ENCODE peak calls at places on chromosome 5, in seven cellular contexts. Y is cardiac fibroblast, A is PC-9, H is lower lobe of right lung, I is brain microvascular endothelial cell, Q is heart right ventricle, V is PC-3. L is an unnamed sample.

GRCh38 chr5:122311400-122311887 is 593 bp upstream of the SNCAIP start:
- DNase-seq in Y (peak), Q (no peak), I (no peak), V (no peak), H (no peak), A (no peak), L (no peak)

GRCh38 chr5:175824621-175825020 is 46.8 kb upstream of the CPLX2 start:
- DNase-seq in Q (no peak), I (no peak), V (no peak), A (no peak), H (no peak), Y (no peak), L (no peak)

GRCh38 chr5:6349387-6349786 is 29.0 kb downstream of the MED10 start:
- DNase-seq in Y (no peak), Q (no peak), V (peak), A (no peak), I (no peak), H (no peak), L (no peak)

GRCh38 chr5:148841519-148841918 is 15.1 kb downstream of the ADRB2 start:
- DNase-seq in H (no peak), V (peak), Y (no peak), I (no peak), A (no peak), Q (no peak), L (no peak)

GRCh38 chr5:137122075-137122474 is 377.1 kb downstream of the SPOCK1 start:
- DNase-seq in V (no peak), Y (peak), I (no peak), H (no peak), Q (no peak), A (no peak), L (no peak)

GRCh38 chr5:17222679-17223078 is 5.2 kb downstream of the BASP1 start:
- DNase-seq in V (no peak), Q (no peak), I (no peak), A (no peak), Y (peak), H (no peak), L (no peak)

GRCh38 chr5:158045696-158046095 is 186.8 kb upstream of the CLINT1 start:
- DNase-seq in A (no peak), I (no peak), V (no peak), H (no peak), Y (no peak), Q (no peak), L (no peak)

GRCh38 chr5:6631441-6631840 is 1.4 kb downstream of the NSUN2 start:
- DNase-seq in Q (no peak), H (no peak), V (peak), Y (peak), A (no peak), I (no peak), L (peak)

GRCh38 chr5:156934450-156935211 is 28.4 kb downstream of the TIMD4 start:
- DNase-seq in V (peak), I (no peak), Q (no peak), Y (no peak), A (no peak), H (no peak), L (peak)

GRCh38 chr5:110105692-110106091 is 416.0 kb downstream of the MAN2A1 start:
- DNase-seq in A (no peak), V (peak), Q (no peak), H (no peak), Y (peak), I (no peak), L (peak)

GRCh38 chr5:42874621-42875198 is 63.0 kb upstream of the SELENOP start:
- DNase-seq in H (no peak), Q (no peak), Y (no peak), A (no peak), V (no peak), I (no peak), L (no peak)

DNA sequence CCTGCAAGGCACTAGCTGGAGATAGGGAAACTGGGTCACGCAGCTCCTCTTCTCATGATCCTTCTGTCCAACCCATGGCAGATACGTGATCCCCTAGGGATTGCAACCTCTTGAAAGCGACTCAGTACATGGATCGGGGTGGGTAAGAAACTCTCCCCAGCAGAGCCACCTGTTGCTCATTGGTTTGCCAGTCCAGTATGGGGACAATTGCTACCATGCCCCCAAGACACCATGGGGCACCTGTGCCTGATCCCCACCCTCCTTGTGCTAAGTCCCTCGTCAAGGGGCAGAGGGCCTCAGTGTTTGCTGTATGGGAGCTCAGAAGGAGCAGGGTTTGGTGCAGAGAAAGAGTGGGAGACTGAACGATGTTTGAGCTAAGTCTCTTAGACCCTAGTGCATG is 500.9 kb downstream of the ENC1 start:
- DNase-seq in H (no peak), Q (no peak), I (no peak), Y (no peak), A (no peak), V (no peak), L (no peak)
- H3K4me3 ChIP-seq in H (no peak), Q (no peak), I (no peak), Y (no peak), A (no peak), V (no peak), L (no peak)

DNA sequence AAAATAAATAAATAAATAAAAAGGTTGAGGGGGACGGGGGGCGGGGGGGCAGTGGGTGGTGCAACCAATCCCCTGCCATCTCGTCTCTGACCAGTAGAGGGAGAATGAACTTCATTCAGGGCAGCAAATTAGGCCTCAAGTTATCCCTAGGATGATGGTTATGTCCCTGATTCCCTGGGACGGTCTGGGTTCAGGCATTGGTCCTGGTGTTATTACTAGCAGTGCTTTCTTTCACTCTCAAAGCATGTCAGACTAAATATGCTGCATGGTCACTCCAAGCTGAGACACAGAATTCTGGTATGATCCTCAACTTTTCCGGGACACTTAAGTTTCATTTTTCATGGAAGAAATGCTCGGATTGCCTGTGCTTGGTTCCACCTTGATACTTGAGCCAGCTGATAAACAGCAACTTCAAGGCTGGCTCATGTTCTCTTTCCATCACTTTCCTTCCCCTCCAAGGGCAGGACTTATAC is 59.4 kb downstream of the DAP start:
- DNase-seq in Y (peak), I (peak), Q (no peak), H (no peak), V (peak), A (no peak), L (no peak)
- TF ChIP-seq CTCF in Y (peak), I (peak), Q (peak), H (peak), V (peak), A (peak), L (peak)

GRCh38 chr5:167754501-167754941 is 536.9 kb upstream of the WWC1 start:
- DNase-seq in Q (no peak), I (no peak), V (peak), H (no peak), A (no peak), Y (peak), L (peak)
- H3K4me3 ChIP-seq in Q (no peak), I (no peak), V (no peak), H (no peak), A (no peak), Y (no peak), L (no peak)

DNA sequence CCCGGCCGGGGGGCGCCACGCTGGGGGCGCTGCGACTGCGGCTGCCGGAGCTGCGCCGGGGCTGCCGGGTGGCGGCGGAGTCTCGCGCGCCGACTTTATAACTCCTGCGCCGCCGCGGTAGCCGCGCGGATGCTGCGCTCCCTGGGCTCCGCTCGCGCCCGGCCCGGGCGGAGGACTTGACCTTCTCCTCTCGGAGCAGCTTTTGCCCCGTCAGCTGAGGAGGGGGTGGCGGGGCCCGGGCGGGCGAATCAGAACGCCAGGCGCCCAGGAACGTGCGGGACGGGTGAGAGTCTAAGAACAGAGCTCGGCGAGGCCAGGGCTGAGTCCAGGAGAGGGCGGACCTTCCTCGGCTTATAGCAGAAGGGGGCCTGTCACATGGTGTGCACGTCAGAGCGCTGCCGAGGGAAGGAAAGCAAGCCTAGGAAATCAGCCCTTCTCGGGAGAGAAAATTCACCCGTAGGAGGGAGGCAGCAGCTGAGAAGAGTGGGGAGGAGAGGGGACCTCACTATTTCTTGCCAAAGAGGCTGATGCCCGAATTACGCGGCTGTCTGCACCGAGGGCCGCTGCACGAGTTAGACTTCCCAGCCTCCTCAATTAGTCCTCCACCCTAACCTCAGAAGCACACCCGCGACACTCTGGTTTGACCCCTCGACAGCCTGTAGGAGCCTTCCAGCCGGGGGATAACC is at the start of gene FOXD1:
- DNase-seq in I (peak), Q (peak), H (peak), Y (peak), A (no peak), V (peak), L (peak)
- TF ChIP-seq CTCF in I (no peak), Q (no peak), H (no peak), Y (peak), A (no peak), V (no peak), L (no peak)

GRCh38 chr5:39420482-39421145 is 4.2 kb downstream of the DAB2 start:
- DNase-seq in Q (peak), Y (peak), V (peak), A (no peak), I (peak), H (peak), L (peak)

GRCh38 chr5:39424751-39425524 is at the start of gene DAB2:
- DNase-seq in Q (peak), A (peak), H (peak), I (peak), Y (peak), V (peak), L (peak)

GRCh38 chr5:39422036-39422606 is 2.7 kb downstream of the DAB2 start:
- DNase-seq in A (peak), I (no peak), H (no peak), Y (no peak), Q (no peak), V (peak), L (no peak)

GRCh38 chr5:39423331-39423751 is 1.4 kb downstream of the DAB2 start:
- DNase-seq in Q (peak), A (peak), H (no peak), Y (no peak), V (peak), I (no peak), L (no peak)

DNA sequence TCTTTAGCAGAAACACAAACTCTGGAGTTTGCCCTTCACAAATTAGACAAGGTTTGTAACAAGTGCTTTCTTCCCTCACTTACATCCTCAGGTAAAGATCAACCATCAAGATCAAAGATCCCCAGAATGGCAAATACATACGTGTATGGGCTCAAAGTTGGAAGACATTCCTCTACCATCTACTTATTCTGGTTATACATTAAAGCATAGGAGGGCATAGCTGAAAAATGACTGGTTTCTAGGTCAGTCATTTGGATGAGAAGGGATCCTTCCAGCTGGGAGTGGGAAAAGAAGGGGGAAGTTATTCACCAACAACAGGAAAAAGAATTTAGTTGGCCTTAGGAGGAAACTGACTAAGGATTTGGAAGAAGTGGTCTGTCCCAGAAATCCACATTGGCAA is 1.9 kb downstream of the DAB2 start:
- DNase-seq in A (no peak), Y (no peak), H (no peak), I (no peak), V (no peak), Q (no peak), L (no peak)
- H3K4me3 ChIP-seq in A (no peak), Y (peak), H (peak), I (peak), V (peak), Q (peak), L (peak)

DNA sequence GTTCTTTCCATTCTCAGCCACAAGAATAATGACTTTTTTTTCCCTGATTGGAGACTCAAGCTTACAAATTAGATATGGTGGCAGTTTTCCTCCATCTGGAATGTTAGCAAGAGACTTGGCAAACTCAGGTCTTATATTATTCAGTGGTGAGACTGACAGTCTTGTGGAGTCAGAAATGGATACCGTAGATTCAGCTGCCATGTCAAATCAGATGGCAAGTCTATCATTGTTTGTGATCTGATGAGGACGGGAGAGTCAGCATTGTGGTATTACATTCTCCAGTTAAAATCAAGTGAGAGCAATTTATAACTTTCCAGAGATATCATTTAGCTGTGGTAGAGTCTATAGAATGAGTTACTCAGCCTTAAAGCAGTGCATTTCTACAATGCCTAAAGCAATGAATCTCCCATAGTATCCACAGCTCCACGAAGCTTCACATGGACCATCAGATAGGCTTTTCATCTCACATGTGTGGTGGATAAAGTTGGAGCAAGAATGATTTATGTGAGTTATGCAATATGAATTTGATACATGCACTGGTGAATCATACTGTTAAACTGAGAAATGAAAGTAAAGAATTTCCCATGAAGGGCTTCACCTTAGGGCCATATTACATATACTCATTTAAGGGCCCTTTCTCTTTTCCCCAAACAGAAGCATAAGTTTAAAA is 430.6 kb downstream of the ZNF608 start:
- DNase-seq in I (peak), A (peak), Y (peak), Q (no peak), H (no peak), V (peak), L (peak)
- TF ChIP-seq CTCF in I (no peak), A (no peak), Y (no peak), Q (no peak), H (no peak), V (no peak), L (no peak)

GRCh38 chr5:170631471-170632195 is 127.8 kb downstream of the KCNIP1 start:
- DNase-seq in I (no peak), Y (peak), Q (peak), H (no peak), V (no peak), A (peak), L (peak)

GRCh38 chr5:170630711-170631141 is 126.9 kb downstream of the KCNIP1 start:
- DNase-seq in A (peak), Q (no peak), Y (no peak), V (no peak), I (no peak), H (no peak), L (no peak)

GRCh38 chr5:170633235-170634041 is 129.6 kb downstream of the KCNIP1 start:
- DNase-seq in I (peak), H (no peak), Y (peak), A (peak), V (peak), Q (peak), L (peak)

GRCh38 chr5:170632985-170633234 is 129.1 kb downstream of the KCNIP1 start:
- DNase-seq in Q (peak), Y (no peak), A (no peak), I (no peak), H (peak), V (peak), L (no peak)

GRCh38 chr5:170632266-170632984 is 128.6 kb downstream of the KCNIP1 start:
- DNase-seq in Y (no peak), Q (no peak), H (no peak), A (no peak), V (no peak), I (no peak), L (peak)
- H3K4me3 ChIP-seq in Y (no peak), Q (peak), H (peak), A (peak), V (peak), I (no peak), L (no peak)

GRCh38 chr5:179678238-179679013 is 2.4 kb downstream of the CBY3 start:
- DNase-seq in A (peak), V (peak), Y (peak), H (peak), Q (peak), I (peak), L (peak)
- TF ChIP-seq CTCF in A (no peak), V (no peak), Y (no peak), H (no peak), Q (no peak), I (no peak), L (no peak)

GRCh38 chr5:1111727-1112289 is at the start of gene SLC12A7:
- DNase-seq in I (no peak), Y (peak), A (peak), H (peak), Q (peak), V (peak), L (peak)

GRCh38 chr5:1110930-1111726 is 735 bp downstream of the SLC12A7 start:
- DNase-seq in V (peak), A (no peak), Q (peak), H (peak), Y (no peak), I (no peak), L (no peak)

GRCh38 chr5:1108865-1109174 is 3.0 kb downstream of the SLC12A7 start:
- DNase-seq in I (no peak), Y (no peak), A (no peak), Q (no peak), H (no peak), V (no peak), L (no peak)

GRCh38 chr5:1109542-1110259 is 2.2 kb downstream of the SLC12A7 start:
- DNase-seq in I (no peak), V (no peak), Y (no peak), H (no peak), Q (no peak), A (no peak), L (no peak)

DNA sequence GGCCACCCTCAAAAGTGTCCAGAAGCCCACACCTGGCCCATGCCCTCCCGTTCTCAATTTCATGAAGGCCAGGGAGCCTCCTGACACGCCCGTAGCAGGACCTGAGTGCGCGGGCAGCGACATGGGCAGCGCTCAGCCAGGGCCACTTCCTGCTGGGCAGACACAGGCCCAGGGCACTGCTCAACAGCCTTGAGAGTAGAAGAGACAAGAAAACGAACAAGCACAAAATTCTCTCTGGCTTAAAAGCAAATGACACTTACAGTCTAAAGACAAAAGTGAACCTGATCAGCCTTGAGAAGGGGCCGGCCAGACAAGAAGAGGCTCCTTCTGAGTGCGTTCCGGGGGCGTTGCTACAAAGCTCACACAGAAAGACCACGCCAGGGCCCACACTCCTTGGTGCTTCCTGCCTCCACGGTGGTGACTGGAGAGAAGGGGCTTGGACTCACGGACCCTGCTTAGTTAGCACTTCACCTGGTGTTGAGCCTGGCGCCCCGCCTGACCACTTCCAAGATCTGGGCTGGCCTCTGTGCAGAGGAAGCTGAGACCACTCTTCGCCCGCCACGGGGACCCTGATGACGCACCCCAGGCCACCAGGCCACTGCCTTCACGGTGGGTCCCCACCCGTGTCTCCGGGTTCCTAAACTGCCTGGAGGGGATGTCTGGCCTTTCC is 1.5 kb downstream of the SLC12A7 start:
- DNase-seq in A (peak), Y (no peak), Q (no peak), I (no peak), H (no peak), V (peak), L (peak)
- H3K4me3 ChIP-seq in A (peak), Y (peak), Q (peak), I (no peak), H (peak), V (peak), L (peak)

DNA sequence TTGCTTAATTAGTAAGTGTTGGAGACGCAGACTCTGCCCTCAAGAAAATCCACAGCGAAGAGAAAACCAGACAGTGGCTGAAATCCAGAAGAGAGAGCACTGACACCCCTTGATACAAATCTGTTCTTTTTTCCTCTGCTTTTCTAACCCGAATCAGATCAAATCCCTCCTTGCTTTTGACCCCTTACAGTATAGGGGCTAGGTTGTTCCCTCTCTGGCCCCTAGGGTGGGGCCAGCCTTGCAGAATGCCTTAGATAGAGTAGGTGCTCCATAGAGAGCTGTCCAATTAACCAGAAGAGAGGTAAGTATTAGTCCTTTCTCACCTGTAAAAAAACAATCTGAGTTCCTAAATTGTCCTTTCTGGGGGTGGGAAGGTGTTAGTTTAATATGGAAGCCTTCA is 10.1 kb downstream of the C1QTNF2 start:
- DNase-seq in H (no peak), I (no peak), V (no peak), A (no peak), Q (no peak), Y (no peak), L (no peak)
- TF ChIP-seq CTCF in H (no peak), I (no peak), V (no peak), A (no peak), Q (no peak), Y (no peak), L (no peak)